ENCODE peak calls at places on chromosomes 1 and 21, in six cellular contexts. X is NCI-H1092; W is cardiac fibroblast; U is RPMI7951; V is left ventricle myocardium inferior; S is stimulated activated CD4-positive, alpha-beta T cell treated with anti-CD3 and anti-CD28 coated beads, Interleukin-2, amount 100 ng/mL, for 48 hours. G is an unnamed sample.

GRCh38 chr21:45997495-45998275 is 16.1 kb downstream of the COL6A1 start:
- DNase-seq in X (no peak), W (no peak), U (no peak), V (peak; percentile 15), S (no peak), G (peak; percentile 13)

GRCh38 chr1:26471498-26472329 is 526 bp upstream of the HMGN2 start:
- DNase-seq in X (peak; percentile 85), W (peak; percentile 72), U (peak; percentile 79), V (peak; percentile 65), S (peak; percentile 38), G (peak; percentile 90)

GRCh38 chr21:25243809-25244208 is 363.5 kb downstream of the MRPL39 start:
- DNase-seq in X (no peak), W (no peak), U (peak; percentile 13), V (no peak), S (no peak), G (no peak)

GRCh38 chr21:44869860-44870747 is 3.4 kb downstream of the PTTG1IP start:
- DNase-seq in X (no peak), W (peak; percentile 97), U (peak; percentile 97), V (no peak), S (no peak), G (no peak)

GRCh38 chr21:30227633-30228404 is 11.9 kb upstream of the CLDN8 start:
- DNase-seq in X (no peak), W (peak; percentile 96), U (peak; percentile 95), V (no peak), S (no peak), G (no peak)

GRCh38 chr1:53289050-53289429 is 38.8 kb downstream of the LRP8 start:
- DNase-seq in X (no peak), W (no peak), U (no peak), V (no peak), S (no peak), G (no peak)

GRCh38 chr1:79875187-79875586 is 868.7 kb upstream of the ADGRL4 start:
- DNase-seq in X (no peak), W (no peak), U (no peak), V (no peak), S (no peak), G (no peak)

GRCh38 chr1:152497273-152497672 is 13.3 kb upstream of the LCE5A start:
- DNase-seq in X (no peak), W (peak; percentile 8), U (peak; percentile 32), V (no peak), S (no peak), G (no peak)

GRCh38 chr1:155195201-155196102 is 12.2 kb downstream of the THBS3 start:
- DNase-seq in X (no peak), W (peak; percentile 22), U (no peak), V (no peak), S (no peak), G (peak; percentile 69)

GRCh38 chr1:197904126-197904787 is 1.8 kb downstream of the C1orf53 start:
- DNase-seq in X (no peak), W (no peak), U (no peak), V (no peak), S (no peak), G (peak; percentile 3)

GRCh38 chr1:30465096-30465495 is 258.3 kb downstream of the MATN1 start:
- DNase-seq in X (no peak), W (no peak), U (no peak), V (no peak), S (no peak), G (no peak)

GRCh38 chr1:151596166-151596933 is 15.5 kb upstream of the SNX27 start:
- DNase-seq in X (no peak), W (peak; percentile 55), U (peak; percentile 59), V (no peak), S (no peak), G (no peak)

GRCh38 chr1:68558321-68559026 is 61.6 kb upstream of the DEPDC1 start:
- DNase-seq in X (no peak), W (peak; percentile 2), U (no peak), V (no peak), S (no peak), G (no peak)

GRCh38 chr21:46094401-46095105 is 3.4 kb upstream of the COL6A2 start:
- DNase-seq in X (no peak), W (no peak), U (no peak), V (no peak), S (no peak), G (no peak)

GRCh38 chr21:41966872-41967621 is 13.2 kb upstream of the C2CD2 start:
- DNase-seq in X (no peak), W (no peak), U (no peak), V (no peak), S (no peak), G (no peak)

GRCh38 chr1:204051258-204051657 is 21.7 kb upstream of the SOX13 start:
- DNase-seq in X (no peak), W (no peak), U (no peak), V (no peak), S (no peak), G (no peak)

GRCh38 chr1:98674075-98674781 is 12.7 kb downstream of the SNX7 start:
- DNase-seq in X (no peak), W (peak; percentile 75), U (no peak), V (no peak), S (no peak), G (no peak)

GRCh38 chr1:235714205-235714897 is 64.8 kb upstream of the GNG4 start:
- DNase-seq in X (peak; percentile 81), W (no peak), U (no peak), V (no peak), S (no peak), G (no peak)

GRCh38 chr1:238399558-238399957 is 508.8 kb upstream of the ZP4 start:
- DNase-seq in X (no peak), W (no peak), U (no peak), V (no peak), S (no peak), G (no peak)

GRCh38 chr1:89465201-89465600 is 59.4 kb upstream of the LRRC8B start:
- DNase-seq in X (no peak), W (no peak), U (no peak), V (no peak), S (no peak), G (no peak)

G was measured in right cardiac atrium.